ENCODE peak calls at places on chromosome 6, in seven cellular contexts. One of them, this sample, is unnamed.

GRCh38 chr6:36805107-36805797 is 34.0 kb downstream of the CPNE5 start:
- DNase-seq in CD8-positive, alpha-beta T cell: no peak
- DNase-seq in heart left ventricle: no peak
- DNase-seq in AG09319: no peak
- DNase-seq in stimulated activated CD4-positive, alpha-beta T cell treated with anti-CD3 and anti-CD28 coated beads, Interleukin-15, amount 100 ng/mL, for 1 hour: no peak
- DNase-seq in pancreas: no peak
- DNase-seq in stimulated activated naive B cell treated with anti-CD40 and anti-IgM and Interleukin-4, amounts not matched to agents 10 μg/mL and 1 μg/mL and 100 μg/mL, for 72 hours: no peak
- DNase-seq in this sample: no peak

GRCh38 chr6:13462380-13463326 is 24.7 kb downstream of the GFOD1 start:
- DNase-seq in heart left ventricle: no peak
- DNase-seq in stimulated activated CD4-positive, alpha-beta T cell treated with anti-CD3 and anti-CD28 coated beads, Interleukin-15, amount 100 ng/mL, for 1 hour: no peak
- DNase-seq in pancreas: no peak
- DNase-seq in stimulated activated naive B cell treated with anti-CD40 and anti-IgM and Interleukin-4, amounts not matched to agents 10 μg/mL and 1 μg/mL and 100 μg/mL, for 72 hours: no peak
- DNase-seq in CD8-positive, alpha-beta T cell: no peak
- DNase-seq in AG09319: no peak
- DNase-seq in this sample: no peak

GRCh38 chr6:105764318-105764717 is 321.8 kb upstream of the PRDM1 start:
- DNase-seq in AG09319: no peak
- DNase-seq in pancreas: no peak
- DNase-seq in CD8-positive, alpha-beta T cell: no peak
- DNase-seq in heart left ventricle: no peak
- DNase-seq in stimulated activated CD4-positive, alpha-beta T cell treated with anti-CD3 and anti-CD28 coated beads, Interleukin-15, amount 100 ng/mL, for 1 hour: no peak
- DNase-seq in stimulated activated naive B cell treated with anti-CD40 and anti-IgM and Interleukin-4, amounts not matched to agents 10 μg/mL and 1 μg/mL and 100 μg/mL, for 72 hours: no peak
- DNase-seq in this sample: no peak

GRCh38 chr6:4491501-4492260 is 284.5 kb upstream of the CDYL start:
- DNase-seq in stimulated activated CD4-positive, alpha-beta T cell treated with anti-CD3 and anti-CD28 coated beads, Interleukin-15, amount 100 ng/mL, for 1 hour: no peak
- DNase-seq in heart left ventricle: no peak
- DNase-seq in CD8-positive, alpha-beta T cell: no peak
- DNase-seq in AG09319: no peak
- DNase-seq in stimulated activated naive B cell treated with anti-CD40 and anti-IgM and Interleukin-4, amounts not matched to agents 10 μg/mL and 1 μg/mL and 100 μg/mL, for 72 hours: no peak
- DNase-seq in pancreas: no peak
- DNase-seq in this sample: no peak

GRCh38 chr6:134093007-134093573 is 40.7 kb upstream of the SLC2A12 start:
- DNase-seq in AG09319: no peak
- DNase-seq in heart left ventricle: no peak
- DNase-seq in stimulated activated CD4-positive, alpha-beta T cell treated with anti-CD3 and anti-CD28 coated beads, Interleukin-15, amount 100 ng/mL, for 1 hour: no peak
- DNase-seq in stimulated activated naive B cell treated with anti-CD40 and anti-IgM and Interleukin-4, amounts not matched to agents 10 μg/mL and 1 μg/mL and 100 μg/mL, for 72 hours: no peak
- DNase-seq in CD8-positive, alpha-beta T cell: no peak
- DNase-seq in pancreas: no peak
- DNase-seq in this sample: no peak

GRCh38 chr6:153032255-153032882 is 29.9 kb upstream of the MTRF1L start:
- DNase-seq in heart left ventricle: no peak
- DNase-seq in stimulated activated naive B cell treated with anti-CD40 and anti-IgM and Interleukin-4, amounts not matched to agents 10 μg/mL and 1 μg/mL and 100 μg/mL, for 72 hours: no peak
- DNase-seq in AG09319: peak
- DNase-seq in pancreas: no peak
- DNase-seq in CD8-positive, alpha-beta T cell: no peak
- DNase-seq in stimulated activated CD4-positive, alpha-beta T cell treated with anti-CD3 and anti-CD28 coated beads, Interleukin-15, amount 100 ng/mL, for 1 hour: no peak
- DNase-seq in this sample: no peak

GRCh38 chr6:137218473-137218916 is 690 bp downstream of the IFNGR1 start:
- DNase-seq in pancreas: peak
- DNase-seq in AG09319: no peak
- DNase-seq in stimulated activated CD4-positive, alpha-beta T cell treated with anti-CD3 and anti-CD28 coated beads, Interleukin-15, amount 100 ng/mL, for 1 hour: no peak
- DNase-seq in stimulated activated naive B cell treated with anti-CD40 and anti-IgM and Interleukin-4, amounts not matched to agents 10 μg/mL and 1 μg/mL and 100 μg/mL, for 72 hours: peak
- DNase-seq in heart left ventricle: peak
- DNase-seq in CD8-positive, alpha-beta T cell: peak
- DNase-seq in this sample: no peak

GRCh38 chr6:45487645-45488044 is 109.9 kb upstream of the SUPT3H start:
- DNase-seq in pancreas: no peak
- DNase-seq in stimulated activated CD4-positive, alpha-beta T cell treated with anti-CD3 and anti-CD28 coated beads, Interleukin-15, amount 100 ng/mL, for 1 hour: no peak
- DNase-seq in heart left ventricle: no peak
- DNase-seq in AG09319: no peak
- DNase-seq in CD8-positive, alpha-beta T cell: no peak
- DNase-seq in stimulated activated naive B cell treated with anti-CD40 and anti-IgM and Interleukin-4, amounts not matched to agents 10 μg/mL and 1 μg/mL and 100 μg/mL, for 72 hours: no peak
- DNase-seq in this sample: no peak

GRCh38 chr6:116420341-116420740 is 40.8 kb upstream of the CALHM6 start:
- DNase-seq in CD8-positive, alpha-beta T cell: no peak
- DNase-seq in AG09319: no peak
- DNase-seq in heart left ventricle: no peak
- DNase-seq in stimulated activated naive B cell treated with anti-CD40 and anti-IgM and Interleukin-4, amounts not matched to agents 10 μg/mL and 1 μg/mL and 100 μg/mL, for 72 hours: no peak
- DNase-seq in pancreas: no peak
- DNase-seq in stimulated activated CD4-positive, alpha-beta T cell treated with anti-CD3 and anti-CD28 coated beads, Interleukin-15, amount 100 ng/mL, for 1 hour: no peak
- DNase-seq in this sample: no peak

GRCh38 chr6:137443901-137444300 is 50.3 kb downstream of the OLIG3 start:
- DNase-seq in pancreas: no peak
- DNase-seq in CD8-positive, alpha-beta T cell: no peak
- DNase-seq in stimulated activated naive B cell treated with anti-CD40 and anti-IgM and Interleukin-4, amounts not matched to agents 10 μg/mL and 1 μg/mL and 100 μg/mL, for 72 hours: no peak
- DNase-seq in AG09319: no peak
- DNase-seq in stimulated activated CD4-positive, alpha-beta T cell treated with anti-CD3 and anti-CD28 coated beads, Interleukin-15, amount 100 ng/mL, for 1 hour: no peak
- DNase-seq in heart left ventricle: no peak
- DNase-seq in this sample: no peak